ENCODE peak calls at places on chromosome 21, in six cellular contexts. U, X, K, S, E and W are unnamed samples. For H3K9me3, the result is how much of the 10 kb centered on the place peaks cover.

GRCh38 chr21:15408089-15408488 is 321.7 kb upstream of the USP25 start:
- DNase-seq in U (no peak), X (no peak), K (no peak), S (no peak), E (no peak), W (no peak)

GRCh38 chr21:35048706-35049617 is at the start of gene RUNX1:
- DNase-seq in U (peak), X (no peak), K (no peak), S (peak), E (peak), W (peak)

GRCh38 chr21:35400233-35400939 is 351.3 kb upstream of the RUNX1 start:
- DNase-seq in U (peak), X (no peak), K (peak), S (peak), E (peak), W (peak)

GRCh38 chr21:29181799-29182470 is 51.5 kb downstream of the MAP3K7CL start:
- DNase-seq in U (no peak), X (no peak), K (no peak), S (no peak), E (peak), W (no peak)

GRCh38 chr21:36769051-36769867 is 70.3 kb downstream of the SIM2 start:
- DNase-seq in U (no peak), X (no peak), K (no peak), S (no peak), E (peak), W (no peak)

GRCh38 chr21:28337319-28337718 is 655.4 kb downstream of the LTN1 start:
- DNase-seq in U (no peak), X (no peak), K (no peak), S (no peak), E (peak), W (no peak)

GRCh38 chr21:15401331-15401730 is 328.5 kb upstream of the USP25 start:
- DNase-seq in U (no peak), X (no peak), K (no peak), S (no peak), E (no peak), W (no peak)

GRCh38 chr21:15895142-15896106 is 165.6 kb downstream of the USP25 start:
- DNase-seq in U (no peak), X (no peak), K (no peak), S (no peak), E (peak), W (no peak)

GRCh38 chr21:26473471-26473870 is 99.6 kb downstream of the CYYR1 start:
- DNase-seq in U (no peak), X (no peak), K (no peak), S (no peak), E (no peak), W (no peak)

GRCh38 chr21:29018540-29018939 is 609 bp downstream of the RWDD2B start:
- DNase-seq in U (no peak), X (no peak), K (no peak), S (no peak), E (peak), W (peak)

GRCh38 chr21:33801424-33802405 is 113.9 kb downstream of the ATP5PO start:
- DNase-seq in U (no peak), X (no peak), K (peak), S (no peak), E (peak), W (no peak)

GRCh38 chr21:34261841-34262832 is 101.7 kb upstream of the KCNE2 start:
- DNase-seq in U (no peak), X (no peak), K (no peak), S (no peak), E (no peak), W (no peak)

GRCh38 chr21:36422279-36423098 is 37.3 kb downstream of the CHAF1B start:
- DNase-seq in U (no peak), X (peak), K (peak), S (peak), E (peak), W (no peak)

GRCh38 chr21:44478801-44479167 is 23.5 kb downstream of the LRRC3 start:
- DNase-seq in U (no peak), X (no peak), K (no peak), S (no peak), E (no peak), W (no peak)

GRCh38 chr21:24188511-24188910 is 1418.8 kb downstream of the MRPL39 start:
- DNase-seq in U (no peak), X (no peak), K (no peak), S (no peak), E (no peak), W (no peak)

GRCh38 chr21:15159382-15160020 is 94.7 kb upstream of the NRIP1 start:
- DNase-seq in U (no peak), X (no peak), K (no peak), S (no peak), E (peak), W (no peak)

GRCh38 chr21:38202811-38203210 is 54.0 kb upstream of the KCNJ15 start:
- DNase-seq in U (no peak), X (no peak), K (no peak), S (no peak), E (no peak), W (no peak)

GRCh38 chr21:42031816-42032215 is 21.7 kb upstream of the ZBTB21 start:
- DNase-seq in U (no peak), X (no peak), K (no peak), S (no peak), E (no peak), W (no peak)

GRCh38 chr21:42030311-42030710 is 20.2 kb upstream of the ZBTB21 start:
- DNase-seq in U (no peak), X (no peak), K (no peak), S (no peak), E (no peak), W (no peak)

GRCh38 chr21:42032266-42032665 is 22.1 kb upstream of the ZBTB21 start:
- DNase-seq in U (no peak), X (no peak), K (no peak), S (no peak), E (no peak), W (no peak)

GRCh38 chr21:42032968-42033367 is 22.8 kb upstream of the ZBTB21 start:
- DNase-seq in U (no peak), X (no peak), K (no peak), S (no peak), E (no peak), W (no peak)

GRCh38 chr21:42031241-42031640 is 21.1 kb upstream of the ZBTB21 start:
- DNase-seq in U (no peak), X (no peak), K (no peak), S (no peak), E (no peak), W (no peak)
- H3K4me3 ChIP-seq in U (no peak), X (no peak), K (no peak), S (no peak), E (no peak), W (no peak)

GRCh38 chr21:32779983-32780382 is 8.4 kb upstream of the PAXBP1 start:
- DNase-seq in U (no peak), X (no peak), K (no peak), S (no peak), E (no peak), W (no peak)
- H3K9me3 ChIP-seq in U (under half), X (under half), K (under half), S (under half), E (under half), W (under half)

GRCh38 chr21:39386194-39386593 is 37.3 kb upstream of the HMGN1 start:
- DNase-seq in U (no peak), X (peak), K (no peak), S (peak), E (no peak), W (no peak)
- H3K4me3 ChIP-seq in U (no peak), X (no peak), K (no peak), S (peak), E (peak), W (peak)

DNA sequence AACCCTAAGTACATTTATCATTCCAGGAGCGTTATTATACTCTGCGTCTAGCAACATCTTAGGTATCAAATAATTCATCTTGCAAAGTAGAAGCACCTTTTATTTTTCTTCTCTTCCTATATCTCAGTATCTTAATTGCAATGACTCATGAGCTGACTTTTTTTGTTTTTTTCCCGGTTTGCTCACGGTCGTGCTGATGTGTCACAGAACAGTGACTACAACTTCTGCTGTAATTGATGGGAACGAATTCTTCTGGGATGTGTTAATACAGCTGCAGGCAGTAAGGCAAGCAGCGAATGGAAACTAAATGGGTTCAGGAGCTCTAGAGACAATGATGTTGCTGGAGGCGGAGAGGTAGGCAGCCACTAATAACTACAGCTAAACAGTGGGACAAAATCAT is 89.8 kb upstream of the TMPRSS15 start:
- DNase-seq in U (no peak), X (no peak), K (no peak), S (no peak), E (peak), W (no peak)
- H3K9me3 ChIP-seq in U (under half), X (under half), K (under half), S (under half), E (under half), W (under half)

GRCh38 chr21:46095814-46096595 is 1.9 kb upstream of the COL6A2 start:
- DNase-seq in U (no peak), X (no peak), K (peak), S (no peak), E (no peak), W (no peak)

GRCh38 chr21:46095106-46095719 is 2.7 kb upstream of the COL6A2 start:
- DNase-seq in U (no peak), X (no peak), K (peak), S (no peak), E (no peak), W (no peak)

GRCh38 chr21:46097826-46098286 is at the start of gene COL6A2:
- DNase-seq in U (peak), X (peak), K (peak), S (peak), E (peak), W (peak)

GRCh38 chr21:46096997-46097825 is 701 bp upstream of the COL6A2 start:
- DNase-seq in U (no peak), X (peak), K (peak), S (no peak), E (no peak), W (no peak)

DNA sequence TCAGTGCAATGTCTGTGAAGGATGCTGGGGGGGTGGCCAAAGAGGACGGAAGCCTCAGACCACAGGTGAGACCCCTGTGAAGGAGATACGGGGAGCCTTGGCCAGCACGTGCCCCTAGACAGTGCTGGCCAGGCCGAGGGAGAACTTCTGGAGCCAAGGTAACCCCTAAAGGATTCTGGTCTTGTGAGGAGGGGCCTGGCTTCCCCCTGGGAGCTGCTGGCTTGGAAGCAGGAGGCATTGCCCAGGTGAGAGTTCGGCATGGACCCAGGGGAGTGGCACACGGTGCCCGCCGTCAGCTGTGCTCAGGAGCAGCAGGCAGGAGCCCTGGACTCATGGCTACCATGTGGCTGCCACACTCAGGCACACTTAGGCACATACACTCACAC is 1.3 kb upstream of the COL6A2 start:
- DNase-seq in U (no peak), X (no peak), K (no peak), S (no peak), E (no peak), W (no peak)
- H3K4me3 ChIP-seq in U (no peak), X (no peak), K (no peak), S (no peak), E (peak), W (no peak)